ENCODE peak calls at places on chromosomes 5 and 9, in nine cellular contexts. Y is tibial nerve; X is gastrocnemius medialis; I is neural crest cell; C is colonic mucosa; D is CD4-positive, alpha-beta T cell; R is K562; G is breast epithelium; N is astrocyte of the spinal cord. F is an unnamed sample.

GRCh38 chr5:40428129-40428528 is 251.6 kb upstream of the PTGER4 start:
- DNase-seq in Y (peak; percentile 44), X (peak; percentile 55), I (no peak), C (no peak), D (no peak), R (no peak), G (no peak), N (peak; percentile 55), F (no peak)

GRCh38 chr9:134634190-134634589 is 7.4 kb upstream of the COL5A1 start:
- DNase-seq in Y (no peak), X (no peak), I (no peak), C (no peak), D (no peak), R (no peak), G (no peak), N (no peak), F (no peak)

GRCh38 chr5:108505608-108506007 is 123.7 kb upstream of the FBXL17 start:
- DNase-seq in Y (no peak), X (no peak), I (no peak), C (no peak), D (no peak), R (no peak), G (no peak), N (no peak), F (no peak)

GRCh38 chr9:119289740-119290139 is 79.5 kb downstream of the BRINP1 start:
- DNase-seq in Y (peak; percentile 85), X (peak; percentile 39), I (peak; percentile 65), C (peak; percentile 57), D (no peak), R (peak; percentile 24), G (peak; percentile 30), N (peak; percentile 54), F (no peak)

GRCh38 chr9:126379661-126380365 is 53.2 kb downstream of the MVB12B start:
- DNase-seq in Y (no peak), X (no peak), I (no peak), C (peak; percentile 12), D (no peak), R (no peak), G (peak; percentile 6), N (no peak), F (no peak)

GRCh38 chr5:38780950-38781349 is 64.9 kb upstream of the OSMR start:
- DNase-seq in Y (peak; percentile 84), X (peak; percentile 60), I (no peak), C (peak; percentile 53), D (no peak), R (no peak), G (peak; percentile 67), N (peak; percentile 83), F (peak; percentile 82)

GRCh38 chr5:33238826-33239670 is 201.7 kb upstream of the TARS1 start:
- DNase-seq in Y (no peak), X (no peak), I (no peak), C (no peak), D (no peak), R (no peak), G (no peak), N (no peak), F (no peak)

GRCh38 chr5:82754759-82755158 is 322.4 kb downstream of the TMEM167A start:
- DNase-seq in Y (no peak), X (no peak), I (no peak), C (no peak), D (no peak), R (no peak), G (no peak), N (no peak), F (no peak)

GRCh38 chr5:121497176-121497575 is 354.5 kb upstream of the FTMT start:
- DNase-seq in Y (no peak), X (no peak), I (no peak), C (no peak), D (no peak), R (no peak), G (no peak), N (peak; percentile 6), F (no peak)

GRCh38 chr9:111036946-111037743 is 1.1 kb downstream of the LPAR1 start:
- DNase-seq in Y (peak; percentile 22), X (no peak), I (no peak), C (no peak), D (no peak), R (no peak), G (no peak), N (peak; percentile 64), F (no peak)

GRCh38 chr9:108241384-108241783 is 614.4 kb downstream of the ACTL7B start:
- DNase-seq in Y (no peak), X (no peak), I (no peak), C (no peak), D (no peak), R (no peak), G (no peak), N (no peak), F (no peak)

GRCh38 chr5:160311491-160312138 is 749 bp downstream of the CCNJL start:
- DNase-seq in Y (no peak), X (no peak), I (peak; percentile 26), C (no peak), D (no peak), R (no peak), G (no peak), N (peak; percentile 10), F (no peak)

GRCh38 chr5:140345919-140346347 is 470 bp downstream of the HBEGF start:
- DNase-seq in Y (no peak), X (peak; percentile 87), I (peak; percentile 50), C (peak; percentile 61), D (no peak), R (peak; percentile 62), G (no peak), N (peak; percentile 67), F (no peak)

GRCh38 chr9:92247296-92247695 is 46.2 kb downstream of the IARS1 start:
- DNase-seq in Y (no peak), X (no peak), I (no peak), C (no peak), D (no peak), R (no peak), G (no peak), N (peak; percentile 63), F (no peak)

GRCh38 chr9:92726971-92727715 is 37.5 kb downstream of the BICD2 start:
- DNase-seq in Y (no peak), X (no peak), I (peak; percentile 52), C (no peak), D (no peak), R (no peak), G (no peak), N (peak; percentile 31), F (no peak)

GRCh38 chr5:87877023-87877422 is 391.6 kb downstream of the TMEM161B start:
- DNase-seq in Y (no peak), X (no peak), I (no peak), C (no peak), D (no peak), R (no peak), G (no peak), N (no peak), F (no peak)

GRCh38 chr9:134326754-134327526 is 685 bp downstream of the RXRA start:
- DNase-seq in Y (no peak), X (peak; percentile 50), I (peak; percentile 14), C (peak; percentile 18), D (no peak), R (peak; percentile 50), G (no peak), N (peak; percentile 48), F (no peak)

GRCh38 chr5:119274767-119275130 is 81.1 kb upstream of the TNFAIP8 start:
- DNase-seq in Y (no peak), X (no peak), I (no peak), C (no peak), D (no peak), R (no peak), G (no peak), N (peak; percentile 86), F (no peak)

GRCh38 chr5:38367410-38367809 is 109.1 kb downstream of the EGFLAM start:
- DNase-seq in Y (no peak), X (no peak), I (no peak), C (no peak), D (no peak), R (no peak), G (no peak), N (no peak), F (no peak)

GRCh38 chr5:159051431-159052281 is 48.1 kb downstream of the EBF1 start:
- DNase-seq in Y (no peak), X (no peak), I (peak; percentile 42), C (peak; percentile 24), D (no peak), R (no peak), G (no peak), N (no peak), F (no peak)

GRCh38 chr5:5298068-5298633 is 124.3 kb upstream of the ICE1 start:
- DNase-seq in Y (no peak), X (no peak), I (no peak), C (no peak), D (no peak), R (no peak), G (no peak), N (no peak), F (no peak)

GRCh38 chr9:116842658-116843057 is 155.6 kb downstream of the TRIM32 start:
- DNase-seq in Y (no peak), X (no peak), I (no peak), C (no peak), D (no peak), R (peak; percentile 11), G (no peak), N (no peak), F (no peak)

GRCh38 chr5:151086905-151087360 is 6.1 kb upstream of the TNIP1 start:
- DNase-seq in Y (no peak), X (no peak), I (no peak), C (peak; percentile 71), D (peak; percentile 67), R (no peak), G (no peak), N (no peak), F (no peak)

GRCh38 chr5:134784241-134784920 is 25.8 kb downstream of the DDX46 start:
- DNase-seq in Y (no peak), X (no peak), I (no peak), C (no peak), D (no peak), R (no peak), G (no peak), N (no peak), F (no peak)
- TF ChIP-seq CTCF in Y (no peak), X (no peak), I (peak; percentile 38), C (no peak), D (peak; percentile 25), R (no peak), G (no peak), N (peak; percentile 44), F (no peak)

GRCh38 chr5:53364098-53364497 is 116.3 kb upstream of the FST start:
- DNase-seq in Y (no peak), X (no peak), I (no peak), C (no peak), D (no peak), R (no peak), G (no peak), N (no peak), F (no peak)
- TF ChIP-seq CTCF in Y (no peak), X (no peak), I (no peak), C (no peak), D (no peak), R (no peak), G (no peak), N (no peak), F (no peak)

GRCh38 chr5:14895301-14895700 is 23.7 kb upstream of the ANKH start:
- DNase-seq in Y (no peak), X (no peak), I (no peak), C (peak; percentile 73), D (no peak), R (no peak), G (no peak), N (no peak), F (no peak)
- TF ChIP-seq CTCF in Y (no peak), X (no peak), I (no peak), C (no peak), D (no peak), R (no peak), G (no peak), N (no peak), F (no peak)

GRCh38 chr5:137831526-137831925 is 36.1 kb upstream of the MYOT start:
- DNase-seq in Y (no peak), X (no peak), I (no peak), C (no peak), D (no peak), R (no peak), G (no peak), N (no peak), F (no peak)
- TF ChIP-seq CTCF in Y (no peak), X (peak; percentile 30), I (peak; percentile 46), C (no peak), D (no peak), R (no peak), G (no peak), N (no peak), F (no peak)

F was measured in HFF-Myc.